ENCODE peak calls at places on chromosomes 11 and 22, in five cellular contexts. H is left lung, J is tibial artery, O is stomach, M is PC-3. D is an unnamed sample.

GRCh38 chr22:31126128-31126868 is 3.5 kb downstream of the INPP5J start:
- DNase-seq in H (no peak), J (no peak), O (no peak), M (no peak), D (no peak)

GRCh38 chr11:115885446-115885978 is 381.3 kb upstream of the CADM1 start:
- DNase-seq in H (no peak), J (no peak), O (no peak), M (no peak), D (no peak)

GRCh38 chr22:36807627-36808026 is 9.2 kb downstream of the PVALB start:
- DNase-seq in H (peak; percentile 41), J (no peak), O (no peak), M (no peak), D (no peak)

GRCh38 chr11:124424384-124424921 is at the start of gene OR8B4:
- DNase-seq in H (no peak), J (no peak), O (no peak), M (no peak), D (no peak)

GRCh38 chr11:65615950-65616574 is 486 bp downstream of the PCNX3 start:
- DNase-seq in H (no peak), J (peak; percentile 84), O (peak; percentile 37), M (peak; percentile 29), D (no peak)

GRCh38 chr11:2537896-2538855 is 93.4 kb downstream of the KCNQ1 start:
- DNase-seq in H (peak; percentile 18), J (peak; percentile 29), O (no peak), M (no peak), D (no peak)

GRCh38 chr11:87150936-87151335 is 113.2 kb downstream of the TMEM135 start:
- DNase-seq in H (no peak), J (no peak), O (no peak), M (peak; percentile 33), D (no peak)

GRCh38 chr22:37484115-37485005 is 1.8 kb downstream of the MFNG start:
- DNase-seq in H (peak; percentile 91), J (peak; percentile 85), O (peak; percentile 72), M (no peak), D (peak; percentile 88)

GRCh38 chr22:23237201-23237798 is 57.0 kb downstream of the BCR start:
- DNase-seq in H (no peak), J (no peak), O (peak; percentile 44), M (no peak), D (no peak)

GRCh38 chr11:134837166-134837886 is 425.3 kb upstream of the B3GAT1 start:
- DNase-seq in H (no peak), J (no peak), O (no peak), M (no peak), D (no peak)

GRCh38 chr11:14836106-14836492 is 55.9 kb downstream of the CYP2R1 start:
- DNase-seq in H (no peak), J (no peak), O (no peak), M (no peak), D (no peak)

GRCh38 chr22:32473388-32473952 is 1.1 kb upstream of the FBXO7 start:
- DNase-seq in H (no peak), J (no peak), O (no peak), M (peak; percentile 71), D (no peak)

GRCh38 chr11:72744474-72744873 is 7.7 kb downstream of the ARAP1 start:
- DNase-seq in H (no peak), J (no peak), O (no peak), M (no peak), D (no peak)

GRCh38 chr11:43245471-43245870 is 66.3 kb upstream of the API5 start:
- DNase-seq in H (no peak), J (no peak), O (no peak), M (no peak), D (no peak)

GRCh38 chr11:19777032-19777341 is 64.3 kb downstream of the NAV2 start:
- DNase-seq in H (no peak), J (no peak), O (peak; percentile 75), M (peak; percentile 4), D (no peak)

GRCh38 chr11:98455500-98456186 is 565.1 kb upstream of the CNTN5 start:
- DNase-seq in H (no peak), J (no peak), O (no peak), M (peak; percentile 32), D (no peak)

GRCh38 chr11:126175261-126175885 is 36.1 kb downstream of the RPUSD4 start:
- DNase-seq in H (no peak), J (no peak), O (no peak), M (no peak), D (no peak)

GRCh38 chr11:126334665-126335462 is 20.6 kb upstream of the ST3GAL4 start:
- DNase-seq in H (no peak), J (no peak), O (no peak), M (peak; percentile 42), D (no peak)

GRCh38 chr22:47850644-47851151 is 1088.2 kb downstream of the TBC1D22A start:
- DNase-seq in H (no peak), J (no peak), O (no peak), M (peak; percentile 38), D (no peak)
- H3K9me3 ChIP-seq in H (no peaks in the 10 kb centered on the region), J (no peaks in the 10 kb centered on the region), O (no peaks in the 10 kb centered on the region), M (no peaks in the 10 kb centered on the region), D (no peaks in the 10 kb centered on the region)

GRCh38 chr22:47515384-47516125 is 753.1 kb downstream of the TBC1D22A start:
- DNase-seq in H (no peak), J (no peak), O (no peak), M (peak; percentile 4), D (no peak)
- TF ChIP-seq CTCF in H (no peak), J (no peak), O (no peak), M (peak; percentile 35), D (no peak)

GRCh38 chr11:47348859-47349258 is 3.6 kb downstream of the MYBPC3 start:
- DNase-seq in H (no peak), J (no peak), O (no peak), M (peak; percentile 49), D (no peak)

GRCh38 chr11:47348131-47348802 is 4.2 kb downstream of the MYBPC3 start:
- DNase-seq in H (no peak), J (no peak), O (no peak), M (no peak), D (no peak)

GRCh38 chr11:47349521-47350095 is 2.9 kb downstream of the MYBPC3 start:
- DNase-seq in H (no peak), J (no peak), O (no peak), M (no peak), D (no peak)

GRCh38 chr11:47345890-47346563 is 6.5 kb downstream of the MYBPC3 start:
- DNase-seq in H (no peak), J (no peak), O (no peak), M (no peak), D (no peak)

DNA sequence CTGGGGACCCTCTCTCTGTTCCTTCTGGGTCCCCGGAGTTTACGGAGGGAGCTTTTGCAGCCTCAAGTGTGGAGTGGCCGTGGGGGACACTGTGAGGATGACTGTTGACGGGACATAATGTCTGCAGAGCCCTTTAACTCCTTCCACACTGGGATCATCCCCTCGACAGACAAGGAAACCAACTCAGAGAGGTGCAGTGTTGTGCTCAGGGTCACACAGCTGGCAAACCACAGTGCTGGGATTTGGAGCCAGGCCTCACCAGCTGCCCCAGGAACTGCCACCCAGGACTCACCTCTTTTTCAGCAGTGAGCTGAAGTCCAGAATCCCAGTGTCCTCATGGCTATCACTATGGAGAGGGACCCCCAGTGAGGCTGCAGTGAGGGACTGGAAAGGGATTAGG is 5.4 kb downstream of the MYBPC3 start:
- DNase-seq in H (no peak), J (no peak), O (no peak), M (no peak), D (no peak)
- H3K36me3 ChIP-seq in H (no peaks in the 10 kb centered on the region), J (no peaks in the 10 kb centered on the region), O (no peaks in the 10 kb centered on the region), M (no peaks in the 10 kb centered on the region), D (no peaks in the 10 kb centered on the region)

GRCh38 chr11:106495046-106495445 is 417.6 kb downstream of the AASDHPPT start:
- DNase-seq in H (no peak), J (no peak), O (no peak), M (peak; percentile 93), D (no peak)
- H3K9me3 ChIP-seq in H (no peaks in the 10 kb centered on the region), J (no peaks in the 10 kb centered on the region), O (no peaks in the 10 kb centered on the region), M (no peaks in the 10 kb centered on the region), D (no peaks in the 10 kb centered on the region)

DNA sequence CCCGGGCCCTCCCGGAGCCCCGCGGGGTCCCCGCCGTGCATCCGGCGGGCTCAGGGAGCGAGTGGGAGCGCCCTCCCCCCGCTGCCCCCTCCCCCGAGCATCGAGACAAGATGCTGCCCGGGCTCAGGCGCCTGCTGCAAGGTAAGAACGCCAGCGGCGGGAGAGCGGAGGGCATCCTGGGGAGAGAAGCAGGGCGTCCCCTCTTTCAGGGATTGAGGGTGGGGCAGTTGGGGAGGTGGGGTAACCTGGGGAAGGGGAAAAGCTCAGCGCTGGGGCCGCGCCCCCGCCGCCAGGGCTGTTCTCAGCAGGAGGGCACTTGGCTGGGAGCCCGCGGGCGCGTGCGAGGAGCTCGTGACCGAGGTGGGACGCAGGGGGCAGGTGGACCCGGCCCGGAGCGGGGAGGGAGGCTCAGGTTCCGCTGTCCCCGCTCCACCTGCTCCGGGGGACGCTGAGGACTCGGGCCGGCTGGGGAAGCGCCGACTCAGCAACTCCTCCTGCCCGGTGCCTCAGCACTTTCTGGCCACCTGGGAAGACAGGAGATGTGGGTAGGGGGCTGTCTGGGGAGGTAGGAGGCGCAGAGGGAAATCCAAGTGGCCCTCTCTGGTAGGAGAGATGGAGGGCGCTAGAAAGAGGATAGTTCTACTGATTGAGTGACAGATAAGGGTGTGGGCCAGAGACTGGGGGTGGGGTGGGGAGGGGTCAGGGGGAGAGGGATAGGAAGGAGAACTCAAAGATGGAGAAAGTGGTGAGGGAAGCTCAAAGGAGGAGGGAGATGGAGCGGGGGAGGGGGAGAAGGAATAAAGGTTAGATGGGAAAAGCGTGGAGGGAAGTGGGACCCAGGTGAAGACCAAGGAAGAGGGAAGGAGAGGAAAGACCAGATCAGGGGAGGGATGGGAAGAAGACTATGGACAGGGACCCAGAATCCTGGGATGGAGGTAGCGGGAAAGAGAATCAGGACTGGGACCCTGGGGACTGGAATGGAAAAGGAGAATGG is 725 bp downstream of the RTN4RL2 start:
- DNase-seq in H (no peak), J (no peak), O (no peak), M (peak; percentile 11), D (no peak)
- TF ChIP-seq CTCF in H (no peak), J (no peak), O (no peak), M (no peak), D (no peak)

D was measured in CD8-positive, alpha-beta T cell.